ENCODE peak calls at places on chromosomes 1 and 21, in four cellular contexts. E is LNCaP clone FGC, J is esophagus squamous epithelium, S is epithelial cell of esophagus. V is an unnamed sample.

GRCh38 chr1:25820247-25821111 is 725 bp downstream of the MTFR1L start:
- DNase-seq in J (no peak), S (peak), E (no peak), V (peak)

GRCh38 chr1:3032970-3033794 is 11.9 kb downstream of the ACTRT2 start:
- DNase-seq in J (no peak), E (no peak), S (no peak), V (peak)

GRCh38 chr1:17596651-17597509 is 57.4 kb downstream of the ARHGEF10L start:
- DNase-seq in E (no peak), J (no peak), S (no peak), V (no peak)

GRCh38 chr1:23916209-23917131 is 3.3 kb upstream of the CNR2 start:
- DNase-seq in S (peak), J (no peak), E (peak), V (peak)

GRCh38 chr1:159054427-159054826 is 22.1 kb downstream of the AIM2 start:
- DNase-seq in E (no peak), S (peak), J (no peak), V (no peak)

GRCh38 chr1:170176772-170177171 is 31.0 kb downstream of the NTMT2 start:
- DNase-seq in J (no peak), E (no peak), S (no peak), V (no peak)

GRCh38 chr1:44405804-44406743 is 1.0 kb downstream of the RNF220 start:
- DNase-seq in J (no peak), E (no peak), S (no peak), V (peak)

GRCh38 chr1:174414205-174414604 is 33.6 kb upstream of the GPR52 start:
- DNase-seq in S (no peak), J (no peak), E (no peak), V (no peak)

GRCh38 chr21:34306246-34306645 is 57.6 kb upstream of the KCNE2 start:
- DNase-seq in S (no peak), E (no peak), J (no peak), V (no peak)

GRCh38 chr1:179599623-179600249 is 8.1 kb downstream of the TDRD5 start:
- DNase-seq in J (no peak), S (peak), E (peak), V (no peak)

GRCh38 chr1:16631248-16632043 is 18.1 kb upstream of the NBPF1 start:
- DNase-seq in S (no peak), E (no peak), J (no peak), V (peak)

GRCh38 chr1:204409878-204410763 is 1.5 kb downstream of the PPP1R15B start:
- DNase-seq in S (no peak), E (no peak), J (no peak), V (no peak)

GRCh38 chr1:24932284-24932683 is 2.2 kb upstream of the RUNX3 start:
- DNase-seq in E (no peak), J (no peak), S (peak), V (peak)

GRCh38 chr1:59076612-59077011 is 220.3 kb upstream of the FGGY start:
- DNase-seq in S (peak), E (no peak), J (no peak), V (no peak)

GRCh38 chr1:173255214-173255813 is 48.2 kb upstream of the TNFSF4 start:
- DNase-seq in E (peak), J (no peak), S (peak), V (peak)

GRCh38 chr1:173863224-173864151 is 4.3 kb downstream of the GAS5 start:
- DNase-seq in E (no peak), S (no peak), J (no peak), V (no peak)

GRCh38 chr1:110630770-110631663 is 24.9 kb upstream of the KCNA2 start:
- DNase-seq in E (no peak), S (peak), J (no peak), V (peak)

GRCh38 chr1:228307218-228308023 is 99.2 kb downstream of the TRIM11 start:
- DNase-seq in E (no peak), J (no peak), S (no peak), V (peak)

GRCh38 chr21:45330851-45331261 is 43.2 kb upstream of the POFUT2 start:
- DNase-seq in J (no peak), E (no peak), S (no peak), V (peak)

GRCh38 chr21:38129711-38130110 is 127.1 kb upstream of the KCNJ15 start:
- DNase-seq in E (peak), J (no peak), S (no peak), V (no peak)

GRCh38 chr1:47906009-47906432 is 91.2 kb downstream of the TRABD2B start:
- DNase-seq in E (no peak), S (peak), J (no peak), V (no peak)

GRCh38 chr1:150613061-150613920 is 16.1 kb downstream of the ENSA start:
- DNase-seq in E (peak), J (no peak), S (peak), V (no peak)

GRCh38 chr1:48681476-48682305 is 95.0 kb downstream of the BEND5 start:
- DNase-seq in J (no peak), E (no peak), S (no peak), V (no peak)

GRCh38 chr1:209652873-209653401 is 712 bp upstream of the LAMB3 start:
- DNase-seq in J (no peak), E (peak), S (peak), V (peak)

GRCh38 chr21:14120091-14120734 is 90.5 kb downstream of the LIPI start:
- DNase-seq in J (no peak), S (peak), E (peak), V (peak)

GRCh38 chr1:115654663-115655306 is 13.0 kb downstream of the VANGL1 start:
- DNase-seq in J (no peak), S (no peak), E (no peak), V (peak)

GRCh38 chr1:42777860-42778259 is 6.9 kb upstream of the TMEM269 start:
- DNase-seq in E (no peak), S (peak), J (no peak), V (peak)

GRCh38 chr1:27338751-27339150 is 3.1 kb upstream of the SYTL1 start:
- DNase-seq in E (no peak), S (no peak), J (no peak), V (peak)

GRCh38 chr1:4488018-4488417 is 166.4 kb upstream of the AJAP1 start:
- DNase-seq in S (no peak), J (no peak), E (no peak), V (no peak)

GRCh38 chr1:4486408-4487120 is 167.8 kb upstream of the AJAP1 start:
- DNase-seq in S (no peak), J (no peak), E (no peak), V (no peak)

GRCh38 chr1:4483031-4483625 is 171.3 kb upstream of the AJAP1 start:
- DNase-seq in J (no peak), S (no peak), E (no peak), V (no peak)

GRCh38 chr1:4485398-4485797 is 169.0 kb upstream of the AJAP1 start:
- DNase-seq in J (no peak), E (no peak), S (no peak), V (peak)

DNA sequence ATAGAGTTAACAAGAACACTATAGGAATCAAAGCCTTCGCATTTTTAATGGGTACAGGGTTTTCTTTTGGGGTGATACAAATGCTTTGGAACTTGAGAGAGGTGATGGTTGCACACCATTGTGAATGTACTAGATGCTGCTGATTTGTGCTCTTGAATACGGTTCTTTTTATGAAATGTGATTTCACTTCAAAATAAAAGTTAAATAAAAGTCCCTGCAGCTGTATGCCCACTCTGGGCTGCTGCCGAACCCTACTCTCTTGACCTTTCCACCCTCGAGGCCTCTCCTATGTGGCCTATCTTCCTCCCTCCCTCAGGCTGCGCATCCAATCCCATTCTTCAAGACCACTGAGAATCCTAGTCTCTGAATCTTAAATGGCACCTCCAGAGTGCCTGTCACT is 168.5 kb upstream of the AJAP1 start:
- DNase-seq in S (no peak), J (no peak), E (no peak), V (no peak)
- H3K4me3 ChIP-seq in S (no peak), J (no peak), E (no peak), V (no peak)

GRCh38 chr1:236638935-236639334 is 34.6 kb upstream of the HEATR1 start:
- DNase-seq in E (no peak), J (no peak), S (no peak), V (no peak)
- H3K4me3 ChIP-seq in E (no peak), J (no peak), S (no peak), V (no peak)

GRCh38 chr1:15425961-15426360 is 12.3 kb upstream of the CTRC start:
- DNase-seq in S (no peak), J (no peak), E (no peak), V (no peak)

GRCh38 chr1:15425521-15425920 is 12.7 kb upstream of the CTRC start:
- DNase-seq in J (no peak), S (no peak), E (no peak), V (no peak)

GRCh38 chr1:15423355-15424077 is 13.8 kb downstream of the EFHD2 start:
- DNase-seq in S (no peak), J (no peak), E (no peak), V (no peak)

GRCh38 chr1:15424146-15424667 is 14.0 kb upstream of the CTRC start:
- DNase-seq in E (no peak), J (no peak), S (no peak), V (no peak)

DNA sequence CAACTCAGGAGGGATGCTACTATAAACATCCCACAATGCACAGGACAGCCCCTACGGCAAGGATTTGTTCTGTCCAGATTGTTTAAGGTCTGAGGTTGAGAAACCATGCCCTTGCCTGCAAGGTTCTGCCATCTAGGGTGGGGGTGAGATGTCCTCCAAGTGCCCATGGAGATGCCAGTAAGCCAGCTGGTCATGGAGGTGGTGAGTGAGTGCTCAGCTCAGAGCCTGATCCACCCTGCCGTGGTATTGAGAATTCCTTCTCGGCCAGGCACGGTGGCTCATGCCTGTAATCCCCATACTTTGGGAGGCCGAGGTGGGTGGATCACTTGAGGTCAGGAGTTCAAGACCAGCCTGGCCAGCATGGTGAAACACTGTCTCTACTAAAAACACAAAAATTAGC is 13.3 kb upstream of the CTRC start:
- DNase-seq in S (no peak), E (no peak), J (no peak), V (no peak)
- H3K4me3 ChIP-seq in S (no peak), E (no peak), J (no peak), V (no peak)

DNA sequence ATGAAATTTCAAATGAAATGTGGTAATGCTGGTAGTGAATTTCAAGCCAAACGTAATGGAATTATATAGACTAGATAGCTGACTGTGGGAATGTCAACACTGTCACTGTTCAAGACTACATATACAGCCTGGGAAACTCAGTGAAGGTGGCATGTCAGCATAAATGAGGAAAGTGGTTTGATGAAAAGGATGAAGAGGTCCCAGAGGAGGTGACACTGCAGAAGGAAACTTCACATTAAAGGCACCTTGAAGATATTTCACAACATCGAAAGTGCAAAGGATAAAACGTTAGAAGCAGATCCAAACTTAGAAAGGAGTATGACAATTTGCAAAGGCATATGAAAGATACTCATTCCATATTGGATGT is 25.7 kb downstream of the MAPKAPK2 start:
- DNase-seq in S (no peak), E (no peak), J (no peak), V (no peak)
- H3K4me3 ChIP-seq in S (no peak), E (no peak), J (no peak), V (no peak)

GRCh38 chr1:93612510-93612909 is 69.1 kb downstream of the BCAR3 start:
- DNase-seq in E (no peak), S (no peak), J (no peak), V (peak)
- H3K4me3 ChIP-seq in E (no peak), S (no peak), J (peak), V (no peak)